ENCODE peak calls at places on chromosome 1, in five cellular contexts. One of them, this sample, is unnamed.

GRCh38 chr1:197144570-197145325 is 1.7 kb downstream of the ASPM start:
- DNase-seq in keratinocyte: no peak
- DNase-seq in HCT116: no peak
- DNase-seq in prostate gland: no peak
- DNase-seq in neural progenitor cell: no peak
- DNase-seq in this sample: peak; percentile 41

GRCh38 chr1:64405833-64406232 is 64.1 kb upstream of the CACHD1 start:
- DNase-seq in keratinocyte: no peak
- DNase-seq in neural progenitor cell: no peak
- DNase-seq in prostate gland: no peak
- DNase-seq in HCT116: no peak
- DNase-seq in this sample: no peak

GRCh38 chr1:24805534-24806301 is 60.5 kb downstream of the CLIC4 start:
- DNase-seq in prostate gland: no peak
- DNase-seq in neural progenitor cell: no peak
- DNase-seq in HCT116: no peak
- DNase-seq in keratinocyte: no peak
- DNase-seq in this sample: peak; percentile 74

GRCh38 chr1:209455666-209456065 is 127.8 kb upstream of the CAMK1G start:
- DNase-seq in keratinocyte: no peak
- DNase-seq in prostate gland: no peak
- DNase-seq in neural progenitor cell: peak; percentile 44
- DNase-seq in HCT116: no peak
- DNase-seq in this sample: no peak

GRCh38 chr1:45542591-45542990 is 8.0 kb upstream of the AKR1A1 start:
- DNase-seq in prostate gland: no peak
- DNase-seq in neural progenitor cell: no peak
- DNase-seq in HCT116: no peak
- DNase-seq in keratinocyte: no peak
- DNase-seq in this sample: no peak

GRCh38 chr1:33335020-33335419 is 14.1 kb upstream of the A3GALT2 start:
- DNase-seq in keratinocyte: no peak
- DNase-seq in neural progenitor cell: no peak
- DNase-seq in HCT116: no peak
- DNase-seq in prostate gland: no peak
- DNase-seq in this sample: peak; percentile 38

GRCh38 chr1:205748398-205749093 is 1.4 kb downstream of the NUCKS1 start:
- DNase-seq in prostate gland: peak; percentile 33
- DNase-seq in HCT116: no peak
- DNase-seq in neural progenitor cell: peak; percentile 64
- DNase-seq in keratinocyte: no peak
- DNase-seq in this sample: peak; percentile 91

GRCh38 chr1:19347538-19348177 is 35.5 kb downstream of the SLC66A1 start:
- DNase-seq in neural progenitor cell: no peak
- DNase-seq in keratinocyte: no peak
- DNase-seq in HCT116: no peak
- DNase-seq in prostate gland: no peak
- DNase-seq in this sample: no peak

GRCh38 chr1:213984387-213985180 is 3.2 kb upstream of the PROX1 start:
- DNase-seq in HCT116: no peak
- DNase-seq in prostate gland: no peak
- DNase-seq in keratinocyte: no peak
- DNase-seq in neural progenitor cell: peak; percentile 80
- DNase-seq in this sample: no peak

GRCh38 chr1:42949312-42950145 is 9.1 kb downstream of the SLC2A1 start:
- DNase-seq in HCT116: no peak
- DNase-seq in neural progenitor cell: no peak
- DNase-seq in prostate gland: no peak
- DNase-seq in keratinocyte: no peak
- DNase-seq in this sample: no peak

GRCh38 chr1:27589841-27590426 is 14.0 kb downstream of the AHDC1 start:
- DNase-seq in HCT116: no peak
- DNase-seq in prostate gland: no peak
- DNase-seq in neural progenitor cell: no peak
- DNase-seq in keratinocyte: no peak
- DNase-seq in this sample: peak; percentile 69

GRCh38 chr1:27099154-27099903 is 55.6 kb downstream of the SLC9A1 start:
- DNase-seq in HCT116: no peak
- DNase-seq in neural progenitor cell: peak; percentile 48
- DNase-seq in prostate gland: no peak
- DNase-seq in keratinocyte: no peak
- DNase-seq in this sample: peak; percentile 85

GRCh38 chr1:4711191-4711915 is 56.9 kb downstream of the AJAP1 start:
- DNase-seq in prostate gland: no peak
- DNase-seq in keratinocyte: no peak
- DNase-seq in HCT116: no peak
- DNase-seq in neural progenitor cell: peak; percentile 55
- DNase-seq in this sample: no peak

GRCh38 chr1:209238356-209238755 is 345.2 kb upstream of the CAMK1G start:
- DNase-seq in HCT116: no peak
- DNase-seq in keratinocyte: no peak
- DNase-seq in neural progenitor cell: no peak
- DNase-seq in prostate gland: no peak
- DNase-seq in this sample: no peak

GRCh38 chr1:205632374-205633169 is 761 bp upstream of the ELK4 start:
- DNase-seq in HCT116: peak; percentile 4
- DNase-seq in neural progenitor cell: no peak
- DNase-seq in prostate gland: no peak
- DNase-seq in keratinocyte: no peak
- DNase-seq in this sample: no peak

GRCh38 chr1:12081648-12082396 is 18.7 kb downstream of the TNFRSF8 start:
- DNase-seq in neural progenitor cell: no peak
- DNase-seq in prostate gland: no peak
- DNase-seq in keratinocyte: no peak
- DNase-seq in HCT116: peak; percentile 37
- DNase-seq in this sample: no peak

GRCh38 chr1:31615414-31615813 is 2.1 kb upstream of the HCRTR1 start:
- DNase-seq in prostate gland: no peak
- DNase-seq in neural progenitor cell: no peak
- DNase-seq in HCT116: no peak
- DNase-seq in keratinocyte: no peak
- DNase-seq in this sample: no peak

GRCh38 chr1:30449428-30450147 is 273.8 kb downstream of the MATN1 start:
- DNase-seq in keratinocyte: no peak
- DNase-seq in neural progenitor cell: no peak
- DNase-seq in HCT116: no peak
- DNase-seq in prostate gland: no peak
- DNase-seq in this sample: no peak

GRCh38 chr1:174160109-174160473 is 771 bp downstream of the RABGAP1L start:
- DNase-seq in keratinocyte: peak; percentile 26
- DNase-seq in HCT116: no peak
- DNase-seq in neural progenitor cell: peak; percentile 39
- DNase-seq in prostate gland: peak; percentile 22
- DNase-seq in this sample: peak; percentile 34

GRCh38 chr1:42981871-42982270 is 23.2 kb upstream of the SLC2A1 start:
- DNase-seq in keratinocyte: no peak
- DNase-seq in HCT116: no peak
- DNase-seq in neural progenitor cell: no peak
- DNase-seq in prostate gland: no peak
- DNase-seq in this sample: no peak

GRCh38 chr1:108199231-108199657 is 899 bp downstream of the SLC25A24 start:
- DNase-seq in HCT116: peak; percentile 16
- DNase-seq in prostate gland: no peak
- DNase-seq in neural progenitor cell: peak; percentile 52
- DNase-seq in keratinocyte: no peak
- DNase-seq in this sample: peak; percentile 55

GRCh38 chr1:232226197-232226681 is 403.7 kb downstream of the SIPA1L2 start:
- DNase-seq in HCT116: no peak
- DNase-seq in prostate gland: no peak
- DNase-seq in neural progenitor cell: peak; percentile 63
- DNase-seq in keratinocyte: peak; percentile 36
- DNase-seq in this sample: peak; percentile 15

GRCh38 chr1:117644696-117645311 is 39.0 kb downstream of the TENT5C start:
- DNase-seq in HCT116: no peak
- DNase-seq in prostate gland: no peak
- DNase-seq in keratinocyte: no peak
- DNase-seq in neural progenitor cell: no peak
- DNase-seq in this sample: no peak

GRCh38 chr1:2518528-2518927 is 7.9 kb downstream of the PANK4 start:
- DNase-seq in keratinocyte: no peak
- DNase-seq in prostate gland: no peak
- DNase-seq in HCT116: no peak
- DNase-seq in neural progenitor cell: no peak
- DNase-seq in this sample: no peak

GRCh38 chr1:25747046-25747705 is 52.8 kb upstream of the SELENON start:
- DNase-seq in HCT116: no peak
- DNase-seq in neural progenitor cell: no peak
- DNase-seq in prostate gland: no peak
- DNase-seq in keratinocyte: no peak
- DNase-seq in this sample: no peak

GRCh38 chr1:60090662-60091061 is 17.1 kb upstream of the C1orf87 start:
- DNase-seq in neural progenitor cell: no peak
- DNase-seq in prostate gland: no peak
- DNase-seq in keratinocyte: no peak
- DNase-seq in HCT116: no peak
- DNase-seq in this sample: no peak

GRCh38 chr1:161180643-161181042 is 3.3 kb upstream of the B4GALT3 start:
- DNase-seq in neural progenitor cell: peak; percentile 27
- DNase-seq in HCT116: no peak
- DNase-seq in keratinocyte: no peak
- DNase-seq in prostate gland: no peak
- DNase-seq in this sample: peak; percentile 27

DNA sequence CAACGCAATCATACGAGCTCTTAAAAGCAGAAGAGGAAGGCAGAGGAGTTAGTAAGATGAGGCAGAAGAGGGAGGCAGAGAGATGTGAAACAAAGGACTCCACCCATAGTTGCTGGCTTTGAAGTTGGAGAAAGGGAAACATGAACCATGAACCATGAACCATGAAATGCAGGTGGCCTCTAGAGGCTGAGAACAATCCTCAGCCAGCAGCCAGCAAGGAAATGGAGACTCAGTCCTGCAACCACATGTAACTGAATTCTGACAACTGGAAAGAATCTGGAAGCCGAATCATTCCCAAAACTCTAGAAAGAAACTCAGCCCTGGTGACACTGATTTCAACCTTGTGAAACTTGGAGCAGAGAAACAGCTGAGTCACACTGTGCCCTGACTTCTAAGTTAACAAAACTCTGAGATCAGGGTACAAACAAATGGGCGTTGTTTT is 10.1 kb downstream of the DIPK1A start:
- DNase-seq in neural progenitor cell: no peak
- DNase-seq in keratinocyte: no peak
- DNase-seq in HCT116: peak; percentile 26
- DNase-seq in prostate gland: no peak
- DNase-seq in this sample: peak; percentile 75
- TF ChIP-seq CTCF in neural progenitor cell: no peak
- TF ChIP-seq CTCF in keratinocyte: no peak
- TF ChIP-seq CTCF in HCT116: peak; percentile 13
- TF ChIP-seq CTCF in prostate gland: no peak
- TF ChIP-seq CTCF in this sample: no peak

DNA sequence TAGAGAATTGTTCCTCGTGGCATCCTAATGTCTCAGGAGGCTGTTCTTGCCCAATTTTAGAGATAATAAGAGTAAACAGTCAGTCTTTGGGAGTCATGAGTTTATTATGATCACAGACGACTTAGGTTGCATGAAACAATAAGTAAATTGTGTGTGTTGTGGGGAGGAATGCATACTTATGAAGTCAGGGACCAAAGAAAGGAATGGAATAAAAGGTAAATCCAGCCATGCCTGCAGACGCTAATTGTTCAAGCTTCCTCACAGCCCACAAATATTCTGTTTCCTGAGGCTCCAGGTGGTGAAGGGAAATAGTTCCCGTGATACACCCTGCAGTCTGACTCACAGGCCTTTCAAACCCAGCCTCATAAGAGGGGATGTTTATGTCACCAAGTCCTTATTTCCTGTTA is 919 bp downstream of the EPHX4 start:
- DNase-seq in keratinocyte: peak; percentile 32
- DNase-seq in neural progenitor cell: peak; percentile 9
- DNase-seq in HCT116: peak; percentile 55
- DNase-seq in prostate gland: no peak
- DNase-seq in this sample: peak; percentile 2
- H3K4me3 ChIP-seq in keratinocyte: peak overlapping the region; percentile 53
- H3K4me3 ChIP-seq in neural progenitor cell: peak overlapping the region; percentile 87
- H3K4me3 ChIP-seq in HCT116: peak overlapping the region; percentile 78
- H3K4me3 ChIP-seq in prostate gland: no peak overlapping the region
- H3K4me3 ChIP-seq in this sample: no peak overlapping the region

GRCh38 chr1:157960773-157961172 is 32.7 kb upstream of the KIRREL1 start:
- DNase-seq in prostate gland: no peak
- DNase-seq in keratinocyte: no peak
- DNase-seq in HCT116: no peak
- DNase-seq in neural progenitor cell: no peak
- DNase-seq in this sample: no peak
- TF ChIP-seq CTCF in prostate gland: no peak
- TF ChIP-seq CTCF in keratinocyte: no peak
- TF ChIP-seq CTCF in HCT116: peak; percentile 53
- TF ChIP-seq CTCF in neural progenitor cell: peak; percentile 16
- TF ChIP-seq CTCF in this sample: no peak

GRCh38 chr1:22553991-22554522 is 9.2 kb upstream of the EPHA8 start:
- DNase-seq in prostate gland: no peak
- DNase-seq in keratinocyte: no peak
- DNase-seq in HCT116: no peak
- DNase-seq in neural progenitor cell: no peak
- DNase-seq in this sample: no peak

GRCh38 chr1:22555386-22555656 is 8.0 kb upstream of the EPHA8 start:
- DNase-seq in neural progenitor cell: no peak
- DNase-seq in keratinocyte: no peak
- DNase-seq in HCT116: no peak
- DNase-seq in prostate gland: no peak
- DNase-seq in this sample: no peak

GRCh38 chr1:22557341-22557950 is 5.8 kb upstream of the EPHA8 start:
- DNase-seq in neural progenitor cell: no peak
- DNase-seq in prostate gland: no peak
- DNase-seq in HCT116: no peak
- DNase-seq in keratinocyte: peak; percentile 15
- DNase-seq in this sample: no peak

GRCh38 chr1:22553104-22553880 is 10.0 kb upstream of the EPHA8 start:
- DNase-seq in neural progenitor cell: no peak
- DNase-seq in prostate gland: no peak
- DNase-seq in keratinocyte: no peak
- DNase-seq in HCT116: no peak
- DNase-seq in this sample: no peak

DNA sequence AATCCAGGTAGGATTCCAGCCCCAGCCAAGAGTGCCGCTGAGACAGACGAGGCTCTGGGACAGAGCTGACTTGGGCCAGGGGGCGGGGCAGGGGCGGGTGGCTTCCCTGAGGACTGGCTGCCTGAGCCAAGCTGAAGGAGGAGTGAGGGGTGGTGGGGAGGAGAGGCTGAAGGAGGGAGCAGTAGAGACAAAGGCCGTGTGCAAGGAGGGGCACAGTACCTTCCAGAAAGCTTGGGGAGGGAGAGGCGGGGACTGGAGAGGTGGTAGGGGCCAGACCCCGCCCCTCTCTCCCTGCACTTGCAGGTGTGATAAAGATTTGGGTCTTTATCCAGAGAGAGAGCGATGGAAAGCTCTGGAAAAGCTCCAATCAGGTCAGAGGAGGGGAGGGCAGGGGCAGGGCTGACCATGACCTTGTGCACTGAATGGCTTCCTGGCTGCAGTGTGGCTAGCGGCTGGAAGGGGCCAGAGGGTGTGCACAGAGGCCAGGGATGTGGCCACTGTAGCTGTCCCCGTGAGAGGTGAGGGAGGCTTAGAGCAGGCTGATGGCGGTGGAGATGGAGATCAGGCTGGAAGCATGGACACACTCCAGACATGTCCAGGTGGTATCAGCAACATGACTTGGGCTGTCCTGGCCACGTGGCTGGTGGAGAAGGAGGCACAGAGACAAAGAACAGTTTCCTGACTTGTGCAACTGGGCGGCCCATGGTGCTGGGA is 6.7 kb upstream of the EPHA8 start:
- DNase-seq in prostate gland: no peak
- DNase-seq in neural progenitor cell: peak; percentile 67
- DNase-seq in keratinocyte: no peak
- DNase-seq in HCT116: no peak
- DNase-seq in this sample: no peak
- H3K4me3 ChIP-seq in prostate gland: no peak overlapping the region
- H3K4me3 ChIP-seq in neural progenitor cell: no peak overlapping the region
- H3K4me3 ChIP-seq in keratinocyte: no peak overlapping the region
- H3K4me3 ChIP-seq in HCT116: no peak overlapping the region
- H3K4me3 ChIP-seq in this sample: no peak overlapping the region

This sample was measured in fibroblast of the aortic adventitia.